ENCODE peak calls at places on chromosomes 6 and 20, in four cellular contexts. H is ACHN; R is activated naive CD8-positive, alpha-beta T cell treated with anti-CD3 and anti-CD28 coated beads, Interleukin-2, amount 50 U/mL, for 16 hours; M is WTC11. G is an unnamed sample.

GRCh38 chr6:27280064-27280539 is 32.0 kb downstream of the POM121L2 start:
- DNase-seq in H (peak), R (no peak), M (peak), G (no peak)

GRCh38 chr20:63052571-63053429 is 46.0 kb upstream of the BHLHE23 start:
- DNase-seq in H (no peak), R (no peak), M (peak), G (no peak)

GRCh38 chr20:63461364-63461763 is 11.1 kb downstream of the KCNQ2 start:
- DNase-seq in H (peak), R (no peak), M (peak), G (no peak)

GRCh38 chr6:137258170-137258569 is 39.0 kb upstream of the IFNGR1 start:
- DNase-seq in H (no peak), R (no peak), M (no peak), G (no peak)

GRCh38 chr20:40080059-40080652 is 608.9 kb downstream of the MAFB start:
- DNase-seq in H (no peak), R (no peak), M (peak), G (no peak)

GRCh38 chr20:21702553-21703467 is 2.7 kb upstream of the PAX1 start:
- DNase-seq in H (peak), R (no peak), M (peak), G (peak)

GRCh38 chr6:42292002-42292735 is 74.5 kb upstream of the MRPS10 start:
- DNase-seq in H (no peak), R (no peak), M (no peak), G (no peak)

GRCh38 chr20:56801991-56802740 is 173.1 kb downstream of the TFAP2C start:
- DNase-seq in H (no peak), R (no peak), M (no peak), G (no peak)

GRCh38 chr6:1231941-1232340 is 80.0 kb upstream of the FOXQ1 start:
- DNase-seq in H (no peak), R (no peak), M (no peak), G (no peak)

GRCh38 chr6:166503167-166503744 is 83.2 kb downstream of the RAMACL start:
- DNase-seq in H (no peak), R (no peak), M (no peak), G (no peak)

GRCh38 chr6:118912646-118913045 is 18.7 kb downstream of the ASF1A start:
- DNase-seq in H (no peak), R (no peak), M (no peak), G (no peak)

GRCh38 chr6:150767585-150768164 is 97.8 kb upstream of the MTHFD1L start:
- DNase-seq in H (no peak), R (no peak), M (peak), G (no peak)

GRCh38 chr20:2149507-2149906 is 47.9 kb downstream of the STK35 start:
- DNase-seq in H (no peak), R (no peak), M (no peak), G (no peak)

GRCh38 chr6:124882580-124883393 is 79.5 kb upstream of the RNF217 start:
- DNase-seq in H (peak), R (no peak), M (no peak), G (no peak)

GRCh38 chr6:144104898-144105487 is 9.6 kb upstream of the SF3B5 start:
- DNase-seq in H (peak), R (peak), M (no peak), G (no peak)

GRCh38 chr6:144266091-144266649 is 19.0 kb upstream of the UTRN start:
- DNase-seq in H (peak), R (no peak), M (peak), G (no peak)

GRCh38 chr6:131998255-131998982 is 47.2 kb upstream of the CCN2 start:
- DNase-seq in H (no peak), R (no peak), M (no peak), G (no peak)

GRCh38 chr6:35046862-35047261 is 94.3 kb downstream of the TCP11 start:
- DNase-seq in H (no peak), R (no peak), M (no peak), G (no peak)

GRCh38 chr6:118350881-118351430 is 197.1 kb upstream of the PLN start:
- DNase-seq in H (no peak), R (no peak), M (no peak), G (no peak)

GRCh38 chr6:95574811-95575210 is 2.5 kb upstream of the MANEA start:
- DNase-seq in H (no peak), R (no peak), M (no peak), G (no peak)

GRCh38 chr6:107304421-107305025 is 154.8 kb downstream of the PDSS2 start:
- DNase-seq in H (peak), R (no peak), M (no peak), G (peak)

GRCh38 chr20:13442990-13443389 is 195.7 kb downstream of the TASP1 start:
- DNase-seq in H (no peak), R (no peak), M (no peak), G (no peak)

GRCh38 chr6:51318674-51319073 is 500.0 kb downstream of the TFAP2B start:
- DNase-seq in H (no peak), R (no peak), M (no peak), G (no peak)

GRCh38 chr6:138719011-138719635 is 54.4 kb upstream of the CCDC28A start:
- DNase-seq in H (no peak), R (no peak), M (no peak), G (no peak)

GRCh38 chr6:21846541-21847451 is 253.2 kb downstream of the SOX4 start:
- DNase-seq in H (peak), R (no peak), M (peak), G (no peak)

GRCh38 chr6:63565058-63565726 is 7.1 kb upstream of the LOC128125822 start:
- DNase-seq in H (peak), R (no peak), M (no peak), G (no peak)

GRCh38 chr6:16345449-16346330 is 107.3 kb downstream of the GMPR start:
- DNase-seq in H (peak), R (no peak), M (no peak), G (no peak)

GRCh38 chr6:170063431-170063830 is 227.4 kb downstream of the DLL1 start:
- DNase-seq in H (no peak), R (no peak), M (no peak), G (peak)

GRCh38 chr6:35427851-35428321 is 24.3 kb upstream of the FANCE start:
- DNase-seq in H (no peak), R (no peak), M (no peak), G (no peak)

GRCh38 chr6:48080227-48081009 is 30.6 kb downstream of the PTCHD4 start:
- DNase-seq in H (no peak), R (no peak), M (no peak), G (no peak)

GRCh38 chr6:167793421-167793820 is 33.3 kb upstream of the AFDN start:
- DNase-seq in H (no peak), R (no peak), M (no peak), G (no peak)

GRCh38 chr6:9521152-9521530 is 893.7 kb downstream of the TFAP2A start:
- DNase-seq in H (no peak), R (no peak), M (no peak), G (no peak)

GRCh38 chr20:415820-416322 is 7.8 kb downstream of the RBCK1 start:
- DNase-seq in H (no peak), R (no peak), M (no peak), G (no peak)

GRCh38 chr20:4369119-4369797 is 352.5 kb upstream of the PRND start:
- DNase-seq in H (no peak), R (no peak), M (no peak), G (no peak)

GRCh38 chr6:31622678-31623077 is 2.2 kb downstream of the PRRC2A start:
- DNase-seq in H (no peak), R (no peak), M (no peak), G (no peak)

GRCh38 chr20:14727485-14728170 is 390.2 kb upstream of the FLRT3 start:
- DNase-seq in H (no peak), R (no peak), M (no peak), G (no peak)

GRCh38 chr20:47854687-47855212 is 69.5 kb upstream of the SULF2 start:
- DNase-seq in H (peak), R (no peak), M (peak), G (no peak)

GRCh38 chr6:147586044-147586443 is 77.6 kb downstream of the SAMD5 start:
- DNase-seq in H (no peak), R (no peak), M (no peak), G (no peak)

G was measured in activated naive CD4-positive, alpha-beta T cell treated with anti-CD3 and anti-CD28 coated beads, Interleukin-2, amount 50 U/mL, for 72 hours.